ENCODE peak calls at places on chromosome 7, in seven cellular contexts. G is fibroblast of the aortic adventitia, K is AG10803, Z is tibial nerve, M is NB4, W is heart right ventricle, S is kidney. I is an unnamed sample.

GRCh38 chr7:139694389-139694676 is 83.5 kb downstream of the HIPK2 start:
- DNase-seq in W (no peak), Z (no peak), G (no peak), S (no peak), K (no peak), M (no peak), I (no peak)

GRCh38 chr7:5661941-5662340 is 119.5 kb downstream of the RNF216 start:
- DNase-seq in M (no peak), G (no peak), S (no peak), K (no peak), W (no peak), Z (no peak), I (no peak)

GRCh38 chr7:36790280-36790679 is 66.0 kb upstream of the AOAH start:
- DNase-seq in W (no peak), Z (no peak), M (no peak), G (no peak), S (no peak), K (no peak), I (no peak)

GRCh38 chr7:155861480-155861868 is 49.2 kb upstream of the SHH start:
- DNase-seq in K (no peak), W (no peak), M (no peak), G (no peak), S (no peak), Z (no peak), I (no peak)

GRCh38 chr7:39493929-39494328 is 72.3 kb upstream of the YAE1 start:
- DNase-seq in Z (no peak), K (no peak), S (no peak), M (no peak), G (no peak), W (no peak), I (no peak)

GRCh38 chr7:38411404-38411803 is 138.0 kb upstream of the TARP start:
- DNase-seq in G (peak; percentile 8), M (peak; percentile 64), W (no peak), Z (no peak), S (no peak), K (peak; percentile 2), I (peak; percentile 13)

GRCh38 chr7:87310790-87311419 is 34.6 kb upstream of the CROT start:
- DNase-seq in M (no peak), Z (no peak), G (peak; percentile 19), K (peak; percentile 34), S (no peak), W (no peak), I (no peak)

GRCh38 chr7:101146-101545 is 91.2 kb upstream of the FAM20C start:
- DNase-seq in S (no peak), G (no peak), K (no peak), M (no peak), Z (no peak), W (no peak), I (no peak)

GRCh38 chr7:102967798-102968197 is 55.0 kb downstream of the LRRC17 start:
- DNase-seq in M (no peak), S (no peak), W (no peak), G (peak; percentile 54), K (peak; percentile 42), Z (no peak), I (peak; percentile 50)

GRCh38 chr7:139034336-139034735 is 1.5 kb downstream of the ZC3HAV1L start:
- DNase-seq in M (peak; percentile 52), W (no peak), Z (no peak), K (no peak), S (no peak), G (no peak), I (no peak)

GRCh38 chr7:4849390-4849789 is 12.4 kb downstream of the PAPOLB start:
- DNase-seq in S (no peak), G (peak; percentile 35), Z (no peak), K (peak; percentile 30), M (peak; percentile 71), W (no peak), I (peak; percentile 34)

GRCh38 chr7:28595081-28595480 is 182.8 kb downstream of the CREB5 start:
- DNase-seq in W (no peak), G (no peak), S (no peak), Z (no peak), K (no peak), M (no peak), I (no peak)

GRCh38 chr7:74429153-74429747 is 24.5 kb upstream of the GTF2IRD1 start:
- DNase-seq in M (peak; percentile 72), S (peak; percentile 85), W (no peak), G (peak; percentile 45), Z (no peak), K (peak; percentile 76), I (peak; percentile 73)

GRCh38 chr7:46230298-46231295 is 309.5 kb upstream of the IGFBP3 start:
- DNase-seq in W (no peak), K (no peak), S (no peak), M (no peak), G (peak; percentile 55), Z (no peak), I (peak; percentile 16)

GRCh38 chr7:3564231-3564630 is 263.2 kb downstream of the SDK1 start:
- DNase-seq in Z (no peak), S (no peak), G (no peak), K (no peak), W (no peak), M (no peak), I (no peak)

GRCh38 chr7:89316584-89316983 is 521.0 kb upstream of the TEX47 start:
- DNase-seq in M (no peak), G (no peak), Z (no peak), W (no peak), S (no peak), K (no peak), I (no peak)

GRCh38 chr7:71186535-71186934 is 54.6 kb downstream of the GALNT17 start:
- DNase-seq in G (no peak), Z (no peak), M (no peak), W (no peak), K (no peak), S (no peak), I (no peak)

GRCh38 chr7:116772926-116773749 is 89.2 kb upstream of the CAPZA2 start:
- DNase-seq in M (no peak), G (no peak), W (no peak), Z (no peak), S (no peak), K (no peak), I (no peak)

GRCh38 chr7:114554781-114555537 is 140.3 kb downstream of the FOXP2 start:
- DNase-seq in M (peak; percentile 74), W (no peak), S (no peak), Z (no peak), G (peak; percentile 70), K (peak; percentile 68), I (peak; percentile 52)

GRCh38 chr7:151424799-151425198 is 15.0 kb upstream of the WDR86 start:
- DNase-seq in M (no peak), K (peak; percentile 30), S (no peak), Z (no peak), G (peak; percentile 58), W (no peak), I (no peak)

GRCh38 chr7:84193787-84194186 is 802 bp downstream of the SEMA3A start:
- DNase-seq in K (no peak), W (no peak), M (no peak), G (peak; percentile 49), Z (no peak), S (no peak), I (no peak)

GRCh38 chr7:141300816-141301215 is 227.0 kb downstream of the TMEM178B start:
- DNase-seq in K (no peak), G (no peak), W (no peak), S (no peak), Z (no peak), M (no peak), I (no peak)

GRCh38 chr7:116673504-116673865 is 1.5 kb downstream of the MET start:
- DNase-seq in W (no peak), K (no peak), S (no peak), Z (no peak), G (no peak), M (no peak), I (no peak)

GRCh38 chr7:106609416-106609815 is 51.5 kb downstream of the CCDC71L start:
- DNase-seq in M (no peak), G (peak; percentile 87), K (peak; percentile 72), Z (no peak), S (no peak), W (no peak), I (peak; percentile 93)

GRCh38 chr7:94540428-94540827 is 30.8 kb downstream of the CASD1 start:
- DNase-seq in W (no peak), S (no peak), Z (no peak), K (peak; percentile 25), M (no peak), G (peak; percentile 43), I (peak; percentile 53)

GRCh38 chr7:66039094-66039493 is 36.5 kb upstream of the ASL start:
- DNase-seq in W (no peak), K (no peak), S (no peak), M (no peak), Z (no peak), G (no peak), I (no peak)

GRCh38 chr7:43648725-43649406 is 66.0 kb downstream of the STK17A start:
- DNase-seq in W (no peak), Z (no peak), K (peak; percentile 83), G (peak; percentile 74), M (peak; percentile 85), S (no peak), I (peak; percentile 80)

GRCh38 chr7:158740657-158741293 is 36.2 kb upstream of the NCAPG2 start:
- DNase-seq in K (peak; percentile 39), G (peak; percentile 93), W (no peak), Z (no peak), S (no peak), M (peak; percentile 55), I (peak; percentile 98)

GRCh38 chr7:24129597-24129996 is 154.4 kb upstream of the NPY start:
- DNase-seq in M (no peak), S (no peak), W (no peak), G (no peak), K (peak; percentile 49), Z (no peak), I (no peak)

GRCh38 chr7:70463332-70463938 is 668.5 kb upstream of the GALNT17 start:
- DNase-seq in Z (no peak), M (no peak), S (no peak), K (no peak), G (no peak), W (no peak), I (no peak)

GRCh38 chr7:128826916-128827247 is 3.3 kb upstream of the FLNC start:
- DNase-seq in G (no peak), K (no peak), S (no peak), Z (no peak), W (no peak), M (no peak), I (no peak)
- H3K4me3 ChIP-seq in G (no peak overlapping the region), K (no peak overlapping the region), S (no peak overlapping the region), Z (no peak overlapping the region), W (no peak overlapping the region), M (no peak overlapping the region), I (no peak overlapping the region)

GRCh38 chr7:35725280-35725680 is 30.3 kb upstream of the HERPUD2 start:
- DNase-seq in S (peak; percentile 72), G (no peak), W (no peak), K (no peak), Z (no peak), M (peak; percentile 37), I (no peak)
- TF ChIP-seq CTCF in S (no peak), G (no peak), W (no peak), K (no peak), Z (peak; percentile 14), M (peak; percentile 1), I (no peak)

GRCh38 chr7:1646957-1647891 is 22.9 kb upstream of the ELFN1 start:
- DNase-seq in G (peak; percentile 79), W (peak; percentile 55), K (peak; percentile 81), Z (no peak), M (peak; percentile 76), S (peak; percentile 86), I (peak; percentile 49)
- H3K4me3 ChIP-seq in G (no peak overlapping the region), W (no peak overlapping the region), K (no peak overlapping the region), Z (no peak overlapping the region), M (no peak overlapping the region), S (no peak overlapping the region), I (no peak overlapping the region)

GRCh38 chr7:132656846-132657776 is 80.8 kb upstream of the PLXNA4 start:
- DNase-seq in S (no peak), Z (no peak), K (no peak), W (no peak), M (peak; percentile 79), G (peak; percentile 9), I (peak; percentile 30)
- TF ChIP-seq CTCF in S (no peak), Z (peak; percentile 15), K (peak; percentile 56), W (no peak), M (peak; percentile 70), G (peak; percentile 53), I (peak; percentile 57)